ENCODE peak calls at places on chromosomes 2 and 18, in four cellular contexts. Q is GM12878, I is HepG2, K is K562. G is an unnamed sample.

GRCh38 chr2:151237422-151238012 is 24.1 kb downstream of the RBM43 start:
- DNase-seq in K (no peak), I (no peak), Q (no peak), G (no peak)

GRCh38 chr2:219713110-219713509 is 85.7 kb downstream of the SLC4A3 start:
- DNase-seq in Q (no peak), I (peak; percentile 36), K (peak; percentile 68), G (peak; percentile 50)

GRCh38 chr2:200703132-200703925 is 108.4 kb upstream of the BZW1 start:
- DNase-seq in K (no peak), Q (peak; percentile 4), I (peak; percentile 77), G (peak; percentile 25)

GRCh38 chr18:37987901-37988300 is 422.3 kb upstream of the CELF4 start:
- DNase-seq in K (no peak), I (no peak), Q (no peak), G (no peak)

GRCh38 chr2:54660752-54661151 is 62.7 kb upstream of the EML6 start:
- DNase-seq in Q (no peak), K (no peak), I (no peak), G (no peak)

GRCh38 chr2:216648105-216648504 is 14.9 kb downstream of the IGFBP2 start:
- DNase-seq in Q (no peak), I (no peak), K (no peak), G (no peak)

GRCh38 chr2:184875911-184876310 is 277.6 kb downstream of the ZNF804A start:
- DNase-seq in K (no peak), Q (no peak), I (no peak), G (no peak)

GRCh38 chr2:210899131-210899530 is 342.7 kb downstream of the CPS1 start:
- DNase-seq in K (no peak), Q (no peak), I (peak; percentile 30), G (no peak)

GRCh38 chr2:83331810-83332209 is 1127.3 kb downstream of the SUCLG1 start:
- DNase-seq in K (no peak), I (no peak), Q (no peak), G (no peak)

GRCh38 chr2:9106338-9107167 is 100.1 kb upstream of the ASAP2 start:
- DNase-seq in I (no peak), K (no peak), Q (no peak), G (no peak)

GRCh38 chr2:171297951-171298350 is 135.8 kb downstream of the METTL8 start:
- DNase-seq in K (no peak), Q (no peak), I (peak; percentile 29), G (no peak)

GRCh38 chr2:650343-651310 is 26.6 kb downstream of the TMEM18 start:
- DNase-seq in Q (no peak), K (no peak), I (no peak), G (no peak)

GRCh38 chr2:25074826-25075225 is 33.0 kb downstream of the EFR3B start:
- DNase-seq in I (no peak), K (no peak), Q (no peak), G (no peak)

GRCh38 chr18:50454379-50455005 is 79.6 kb downstream of the SKA1 start:
- DNase-seq in I (no peak), Q (no peak), K (no peak), G (no peak)

GRCh38 chr2:239993291-239993690 is 31.9 kb downstream of the NDUFA10 start:
- DNase-seq in Q (no peak), I (no peak), K (no peak), G (no peak)

GRCh38 chr2:118668431-118669424 is 178.7 kb downstream of the EN1 start:
- DNase-seq in I (peak; percentile 13), Q (no peak), K (no peak), G (no peak)

GRCh38 chr2:163265562-163265961 is 427.0 kb upstream of the KCNH7 start:
- DNase-seq in I (no peak), K (no peak), Q (no peak), G (no peak)

GRCh38 chr18:48167901-48168300 is 237.4 kb upstream of the SMAD2 start:
- DNase-seq in I (peak; percentile 85), Q (no peak), K (no peak), G (no peak)

GRCh38 chr18:22124970-22125369 is 44.4 kb upstream of the GATA6 start:
- DNase-seq in I (no peak), K (no peak), Q (no peak), G (no peak)

GRCh38 chr2:179444056-179444455 is 179.4 kb upstream of the SESTD1 start:
- DNase-seq in K (no peak), I (no peak), Q (no peak), G (no peak)

GRCh38 chr2:85330839-85331636 is 3.2 kb upstream of the TGOLN2 start:
- DNase-seq in K (no peak), I (no peak), Q (no peak), G (no peak)

GRCh38 chr2:152126664-152127063 is 27.8 kb upstream of the CACNB4 start:
- DNase-seq in Q (no peak), I (no peak), K (no peak), G (no peak)

GRCh38 chr2:113240150-113240914 is 38.4 kb downstream of the PAX8 start:
- DNase-seq in K (no peak), I (no peak), Q (no peak), G (no peak)

GRCh38 chr2:189412330-189412953 is 28.8 kb upstream of the WDR75 start:
- DNase-seq in I (peak; percentile 39), Q (no peak), K (peak; percentile 14), G (peak; percentile 44)

GRCh38 chr2:127514485-127514884 is 11.8 kb downstream of the IWS1 start:
- DNase-seq in I (no peak), Q (no peak), K (no peak), G (no peak)

GRCh38 chr2:205712983-205713531 is 30.8 kb downstream of the NRP2 start:
- DNase-seq in K (no peak), I (no peak), Q (no peak), G (no peak)

GRCh38 chr2:205712508-205712907 is 30.2 kb downstream of the NRP2 start:
- DNase-seq in I (no peak), Q (no peak), K (no peak), G (no peak)

GRCh38 chr2:205716126-205716525 is 33.8 kb downstream of the NRP2 start:
- DNase-seq in Q (no peak), K (peak; percentile 66), I (no peak), G (no peak)

GRCh38 chr2:205714789-205715411 is 32.6 kb downstream of the NRP2 start:
- DNase-seq in Q (no peak), I (no peak), K (no peak), G (no peak)

GRCh38 chr2:205714058-205714776 is 31.9 kb downstream of the NRP2 start:
- DNase-seq in I (no peak), K (no peak), Q (peak; percentile 78), G (no peak)
- TF ChIP-seq FOXM1 in I (no peak), K (no peak), Q (peak; percentile 49), G (no peak)

GRCh38 chr2:99878951-99879350 is 263.4 kb downstream of the AFF3 start:
- DNase-seq in I (no peak), Q (no peak), K (no peak), G (no peak)

GRCh38 chr2:99880148-99880983 is 262.0 kb downstream of the AFF3 start:
- DNase-seq in Q (no peak), K (no peak), I (no peak), G (no peak)

GRCh38 chr2:99883356-99883867 is 259.0 kb downstream of the AFF3 start:
- DNase-seq in K (no peak), Q (no peak), I (no peak), G (no peak)

GRCh38 chr2:99879481-99879880 is 262.9 kb downstream of the AFF3 start:
- DNase-seq in K (no peak), I (no peak), Q (no peak), G (no peak)

GRCh38 chr2:99881901-99882591 is 260.3 kb downstream of the AFF3 start:
- DNase-seq in K (no peak), I (no peak), Q (no peak), G (peak; percentile 41)
- TF ChIP-seq SP1 in K (no peak), I (no peak), Q (no peak), G (no peak)

DNA sequence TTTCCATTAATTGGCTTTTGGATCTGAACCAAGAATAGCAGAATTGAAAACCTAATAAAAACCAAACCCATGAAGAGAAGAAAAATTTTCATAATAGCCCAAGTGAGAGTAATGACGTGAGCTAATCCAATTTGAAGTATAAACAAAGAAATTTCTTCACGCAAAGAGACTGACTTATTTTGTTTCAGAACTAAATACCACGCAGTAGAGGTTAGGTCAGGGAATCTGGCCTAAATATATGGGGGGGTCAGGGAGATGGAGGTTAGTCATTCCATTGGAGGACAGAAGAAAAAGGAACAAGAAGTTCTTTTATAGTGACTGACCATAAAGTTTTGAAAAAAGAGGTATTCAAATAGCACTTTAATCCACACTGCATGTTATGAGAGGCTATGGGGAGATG is 94.1 kb upstream of the CYP1B1 start:
- DNase-seq in Q (no peak), K (no peak), I (no peak), G (no peak)
- TF ChIP-seq TARDBP in Q (no peak), K (no peak), I (no peak), G (no peak)

DNA sequence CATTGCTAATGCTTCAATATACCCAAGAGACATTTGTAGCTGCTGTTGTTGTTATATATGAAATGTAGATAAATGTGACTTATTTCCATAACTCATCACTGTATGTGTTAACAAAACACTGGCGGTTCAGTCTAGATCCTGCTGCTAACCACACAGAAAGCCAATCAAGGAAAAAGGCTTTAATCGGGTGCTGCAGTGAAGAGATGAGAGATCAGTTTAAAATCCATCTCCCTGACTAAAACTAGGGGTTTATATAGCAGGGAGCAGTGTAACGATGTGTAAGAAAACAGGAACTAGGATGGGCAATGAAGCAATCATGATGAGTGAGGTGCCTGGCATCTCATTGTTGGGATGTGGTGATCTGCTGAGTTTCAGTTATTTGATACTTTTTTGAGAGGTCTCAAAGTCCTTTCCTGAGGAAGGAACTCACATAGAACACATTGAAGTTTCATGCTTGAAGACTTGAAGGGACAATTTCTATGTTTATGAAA is 677.7 kb upstream of the CDH7 start:
- DNase-seq in K (no peak), Q (no peak), I (no peak), G (no peak)
- TF ChIP-seq FOXM1 in K (no peak), Q (no peak), I (no peak), G (no peak)

DNA sequence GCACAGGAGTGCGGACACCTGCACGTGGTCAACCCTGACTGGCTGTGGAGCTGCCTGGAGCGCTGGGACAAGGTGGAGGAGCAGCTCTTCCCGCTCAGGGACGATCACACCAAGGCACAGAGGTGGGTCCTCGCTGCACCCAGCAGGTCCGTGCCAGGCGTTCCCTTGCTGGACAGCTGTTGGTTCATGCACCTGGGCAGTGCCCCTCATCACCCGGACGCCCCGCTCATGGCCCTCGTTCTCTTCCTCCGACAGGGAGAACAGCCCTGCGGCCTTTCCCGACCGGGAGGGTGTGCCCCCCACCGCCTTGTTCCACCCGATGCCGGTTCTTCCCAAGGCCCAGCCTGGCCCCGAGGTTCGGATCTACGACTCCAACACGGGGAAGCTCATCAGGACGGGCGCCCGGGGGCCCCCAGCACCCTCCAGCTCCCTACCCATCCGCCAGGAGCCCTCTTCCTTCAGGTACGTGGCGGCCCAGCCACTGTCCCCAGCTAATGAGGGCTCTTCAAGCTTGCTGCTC is 38.0 kb downstream of the CTDP1 start:
- DNase-seq in I (no peak), Q (no peak), K (no peak), G (no peak)
- TF ChIP-seq SP1 in I (no peak), Q (no peak), K (no peak), G (no peak)

DNA sequence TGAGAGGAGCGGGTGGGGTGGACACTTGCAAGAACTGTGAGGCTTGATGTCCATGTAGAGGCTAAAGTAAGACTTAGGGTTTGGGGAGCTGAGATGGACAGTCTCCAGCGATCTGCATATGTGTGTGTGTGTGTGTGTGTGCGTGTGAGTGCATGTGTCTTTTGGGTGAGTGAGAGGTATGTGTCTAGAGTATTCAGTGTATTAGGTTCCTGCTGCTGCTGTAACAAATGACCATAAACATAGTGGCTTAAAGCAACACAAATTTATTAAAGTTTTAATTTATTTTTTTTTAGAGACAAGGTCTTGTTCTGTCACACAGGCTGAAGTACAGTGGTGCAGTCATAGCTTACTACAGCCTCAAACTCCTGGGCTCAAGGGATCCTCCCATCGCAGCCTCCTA is 155.4 kb upstream of the SPRED2 start:
- DNase-seq in I (no peak), K (no peak), Q (no peak), G (no peak)
- TF ChIP-seq TARDBP in I (no peak), K (no peak), Q (no peak), G (no peak)